ENCODE peak calls at places on chromosomes 7 and 10, in nine cellular contexts. One of them, this sample, is unnamed.

GRCh38 chr10:112580267-112580666 is 133.3 kb downstream of the VTI1A start:
- DNase-seq in dorsolateral prefrontal cortex: no peak
- DNase-seq in keratinocyte: no peak
- DNase-seq in heart right ventricle: no peak
- DNase-seq in A549: no peak
- DNase-seq in SK-N-MC: no peak
- DNase-seq in psoas muscle: no peak
- DNase-seq in skeletal muscle cell: no peak
- DNase-seq in epithelial cell of esophagus: no peak
- DNase-seq in this sample: no peak

GRCh38 chr10:2011106-2011716 is 273.9 kb upstream of the ADARB2 start:
- DNase-seq in psoas muscle: no peak
- DNase-seq in A549: no peak
- DNase-seq in heart right ventricle: no peak
- DNase-seq in dorsolateral prefrontal cortex: no peak
- DNase-seq in SK-N-MC: no peak
- DNase-seq in keratinocyte: no peak
- DNase-seq in skeletal muscle cell: no peak
- DNase-seq in epithelial cell of esophagus: no peak
- DNase-seq in this sample: no peak

GRCh38 chr7:35004531-35005096 is 32.7 kb downstream of the DPY19L1 start:
- DNase-seq in SK-N-MC: no peak
- DNase-seq in epithelial cell of esophagus: peak; percentile 5
- DNase-seq in skeletal muscle cell: peak; percentile 9
- DNase-seq in A549: peak; percentile 46
- DNase-seq in keratinocyte: no peak
- DNase-seq in psoas muscle: no peak
- DNase-seq in dorsolateral prefrontal cortex: peak; percentile 63
- DNase-seq in heart right ventricle: no peak
- DNase-seq in this sample: no peak

GRCh38 chr7:47625861-47626444 is 44.0 kb upstream of the TNS3 start:
- DNase-seq in keratinocyte: no peak
- DNase-seq in SK-N-MC: no peak
- DNase-seq in dorsolateral prefrontal cortex: no peak
- DNase-seq in A549: no peak
- DNase-seq in psoas muscle: no peak
- DNase-seq in skeletal muscle cell: no peak
- DNase-seq in heart right ventricle: no peak
- DNase-seq in epithelial cell of esophagus: no peak
- DNase-seq in this sample: no peak

GRCh38 chr10:30187010-30187409 is 127.6 kb upstream of the JCAD start:
- DNase-seq in dorsolateral prefrontal cortex: no peak
- DNase-seq in A549: no peak
- DNase-seq in SK-N-MC: no peak
- DNase-seq in epithelial cell of esophagus: no peak
- DNase-seq in psoas muscle: no peak
- DNase-seq in keratinocyte: no peak
- DNase-seq in heart right ventricle: no peak
- DNase-seq in skeletal muscle cell: no peak
- DNase-seq in this sample: no peak

GRCh38 chr7:43784030-43785001 is 25.8 kb downstream of the BLVRA start:
- DNase-seq in dorsolateral prefrontal cortex: no peak
- DNase-seq in skeletal muscle cell: no peak
- DNase-seq in psoas muscle: no peak
- DNase-seq in A549: no peak
- DNase-seq in keratinocyte: no peak
- DNase-seq in heart right ventricle: no peak
- DNase-seq in SK-N-MC: no peak
- DNase-seq in epithelial cell of esophagus: no peak
- DNase-seq in this sample: no peak

GRCh38 chr10:23512355-23513058 is 73.6 kb downstream of the OTUD1 start:
- DNase-seq in epithelial cell of esophagus: peak; percentile 68
- DNase-seq in skeletal muscle cell: peak; percentile 40
- DNase-seq in dorsolateral prefrontal cortex: no peak
- DNase-seq in SK-N-MC: no peak
- DNase-seq in keratinocyte: no peak
- DNase-seq in heart right ventricle: no peak
- DNase-seq in A549: peak; percentile 15
- DNase-seq in psoas muscle: no peak
- DNase-seq in this sample: no peak

GRCh38 chr10:48973065-48973464 is 33.4 kb upstream of the LRRC18 start:
- DNase-seq in epithelial cell of esophagus: no peak
- DNase-seq in psoas muscle: no peak
- DNase-seq in skeletal muscle cell: no peak
- DNase-seq in keratinocyte: no peak
- DNase-seq in A549: no peak
- DNase-seq in SK-N-MC: no peak
- DNase-seq in heart right ventricle: no peak
- DNase-seq in dorsolateral prefrontal cortex: no peak
- DNase-seq in this sample: no peak

GRCh38 chr10:30691601-30692015 is 62.1 kb upstream of the LYZL2 start:
- DNase-seq in dorsolateral prefrontal cortex: no peak
- DNase-seq in psoas muscle: no peak
- DNase-seq in heart right ventricle: no peak
- DNase-seq in skeletal muscle cell: peak; percentile 73
- DNase-seq in keratinocyte: no peak
- DNase-seq in epithelial cell of esophagus: no peak
- DNase-seq in SK-N-MC: no peak
- DNase-seq in A549: no peak
- DNase-seq in this sample: peak; percentile 59

GRCh38 chr7:5631185-5631584 is 150.3 kb downstream of the RNF216 start:
- DNase-seq in epithelial cell of esophagus: no peak
- DNase-seq in A549: no peak
- DNase-seq in skeletal muscle cell: no peak
- DNase-seq in dorsolateral prefrontal cortex: no peak
- DNase-seq in heart right ventricle: no peak
- DNase-seq in SK-N-MC: no peak
- DNase-seq in keratinocyte: no peak
- DNase-seq in psoas muscle: no peak
- DNase-seq in this sample: no peak

GRCh38 chr7:149827089-149827981 is 10.8 kb upstream of the ZNF862 start:
- DNase-seq in skeletal muscle cell: no peak
- DNase-seq in epithelial cell of esophagus: no peak
- DNase-seq in A549: no peak
- DNase-seq in heart right ventricle: no peak
- DNase-seq in psoas muscle: no peak
- DNase-seq in dorsolateral prefrontal cortex: peak; percentile 52
- DNase-seq in keratinocyte: no peak
- DNase-seq in SK-N-MC: no peak
- DNase-seq in this sample: no peak

GRCh38 chr10:43126759-43127424 is 11.4 kb upstream of the CSGALNACT2 start:
- DNase-seq in skeletal muscle cell: no peak
- DNase-seq in epithelial cell of esophagus: no peak
- DNase-seq in dorsolateral prefrontal cortex: no peak
- DNase-seq in SK-N-MC: no peak
- DNase-seq in psoas muscle: no peak
- DNase-seq in A549: no peak
- DNase-seq in keratinocyte: no peak
- DNase-seq in heart right ventricle: no peak
- DNase-seq in this sample: no peak

GRCh38 chr10:43128958-43129706 is 9.1 kb upstream of the CSGALNACT2 start:
- DNase-seq in heart right ventricle: no peak
- DNase-seq in dorsolateral prefrontal cortex: no peak
- DNase-seq in keratinocyte: peak; percentile 54
- DNase-seq in A549: no peak
- DNase-seq in skeletal muscle cell: peak; percentile 95
- DNase-seq in SK-N-MC: no peak
- DNase-seq in psoas muscle: no peak
- DNase-seq in epithelial cell of esophagus: peak; percentile 72
- DNase-seq in this sample: peak; percentile 95

GRCh38 chr10:43128331-43128730 is 9.9 kb upstream of the CSGALNACT2 start:
- DNase-seq in psoas muscle: no peak
- DNase-seq in skeletal muscle cell: no peak
- DNase-seq in SK-N-MC: no peak
- DNase-seq in dorsolateral prefrontal cortex: no peak
- DNase-seq in keratinocyte: no peak
- DNase-seq in A549: no peak
- DNase-seq in epithelial cell of esophagus: no peak
- DNase-seq in heart right ventricle: no peak
- DNase-seq in this sample: no peak

GRCh38 chr10:43125881-43126731 is 12.1 kb upstream of the CSGALNACT2 start:
- DNase-seq in epithelial cell of esophagus: no peak
- DNase-seq in heart right ventricle: peak; percentile 1
- DNase-seq in SK-N-MC: no peak
- DNase-seq in A549: no peak
- DNase-seq in dorsolateral prefrontal cortex: no peak
- DNase-seq in keratinocyte: no peak
- DNase-seq in skeletal muscle cell: no peak
- DNase-seq in psoas muscle: no peak
- DNase-seq in this sample: no peak

DNA sequence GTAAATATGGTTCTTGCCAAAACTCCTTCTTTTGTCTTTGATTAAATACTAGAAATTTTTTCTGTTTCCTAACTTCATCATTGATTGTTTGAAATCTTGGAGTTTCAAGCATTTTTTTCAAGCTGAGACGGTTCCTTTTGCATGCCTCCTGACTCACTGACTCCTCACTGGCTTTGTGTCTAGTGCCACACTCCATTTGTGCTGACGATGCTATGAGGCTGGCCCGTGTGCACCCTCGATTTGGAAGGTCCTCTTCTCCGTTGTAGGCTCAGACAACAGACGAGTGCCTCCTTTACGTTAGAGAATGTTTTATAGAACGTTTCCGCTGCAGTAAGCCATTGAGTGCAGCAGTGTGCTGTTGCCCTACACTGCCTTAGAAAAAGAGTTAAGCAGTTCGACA is 10.8 kb upstream of the CSGALNACT2 start:
- DNase-seq in A549: no peak
- DNase-seq in dorsolateral prefrontal cortex: no peak
- DNase-seq in epithelial cell of esophagus: peak; percentile 10
- DNase-seq in psoas muscle: no peak
- DNase-seq in heart right ventricle: no peak
- DNase-seq in skeletal muscle cell: no peak
- DNase-seq in SK-N-MC: no peak
- DNase-seq in keratinocyte: no peak
- DNase-seq in this sample: no peak
- H3K4me3 ChIP-seq in A549: no peak overlapping the region
- H3K4me3 ChIP-seq in dorsolateral prefrontal cortex: no peak overlapping the region
- H3K4me3 ChIP-seq in epithelial cell of esophagus: no peak overlapping the region
- H3K4me3 ChIP-seq in psoas muscle: no peak overlapping the region
- H3K4me3 ChIP-seq in heart right ventricle: no peak overlapping the region
- H3K4me3 ChIP-seq in skeletal muscle cell: no peak overlapping the region
- H3K4me3 ChIP-seq in SK-N-MC: no peak overlapping the region
- H3K4me3 ChIP-seq in keratinocyte: no peak overlapping the region
- H3K4me3 ChIP-seq in this sample: no peak overlapping the region

DNA sequence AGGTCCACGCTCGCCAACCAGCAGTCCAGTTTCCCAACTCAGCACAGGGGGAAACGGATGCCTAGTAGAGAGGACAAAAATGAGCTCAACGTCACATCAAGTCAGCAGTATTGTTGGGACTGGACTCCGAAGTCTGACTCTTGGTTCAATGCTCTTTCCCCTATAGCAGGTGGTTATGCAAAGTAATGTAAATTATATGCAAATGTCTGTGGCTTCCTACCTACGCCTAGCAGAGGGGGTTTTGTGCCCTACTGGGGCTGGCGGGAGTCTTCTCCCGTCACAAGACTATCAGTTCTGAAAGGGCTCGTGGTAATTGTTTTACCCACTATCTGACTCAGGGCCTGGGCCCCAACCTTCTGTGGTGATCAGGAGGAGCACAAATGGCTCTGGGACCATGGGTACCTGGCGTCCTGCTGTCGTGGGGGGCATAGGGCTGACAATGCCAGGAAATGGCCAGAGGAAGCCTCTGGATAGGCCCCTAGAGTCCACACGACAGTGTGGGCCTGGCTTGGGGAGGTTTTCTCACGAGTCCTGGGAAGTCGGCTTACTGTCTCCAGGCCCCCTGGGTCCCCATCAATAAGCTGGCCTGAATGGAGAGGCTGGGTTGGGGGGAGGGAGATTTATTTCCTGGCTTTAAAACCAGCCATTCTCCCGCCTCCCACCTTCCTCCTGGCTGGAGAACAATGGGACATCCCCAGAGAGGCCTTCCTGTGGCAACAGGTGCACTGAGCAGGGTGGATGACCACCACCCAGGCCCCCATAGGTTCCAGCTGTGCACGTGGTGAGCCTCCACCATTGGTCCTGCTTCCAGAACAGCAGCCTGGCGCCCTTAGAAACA is 41.8 kb downstream of the UNC5B start:
- DNase-seq in epithelial cell of esophagus: no peak
- DNase-seq in psoas muscle: no peak
- DNase-seq in keratinocyte: no peak
- DNase-seq in heart right ventricle: peak; percentile 73
- DNase-seq in dorsolateral prefrontal cortex: no peak
- DNase-seq in SK-N-MC: no peak
- DNase-seq in A549: no peak
- DNase-seq in skeletal muscle cell: no peak
- DNase-seq in this sample: no peak
- H3K4me3 ChIP-seq in epithelial cell of esophagus: no peak overlapping the region
- H3K4me3 ChIP-seq in psoas muscle: no peak overlapping the region
- H3K4me3 ChIP-seq in keratinocyte: no peak overlapping the region
- H3K4me3 ChIP-seq in heart right ventricle: no peak overlapping the region
- H3K4me3 ChIP-seq in dorsolateral prefrontal cortex: no peak overlapping the region
- H3K4me3 ChIP-seq in SK-N-MC: no peak overlapping the region
- H3K4me3 ChIP-seq in A549: no peak overlapping the region
- H3K4me3 ChIP-seq in skeletal muscle cell: no peak overlapping the region
- H3K4me3 ChIP-seq in this sample: no peak overlapping the region

GRCh38 chr10:80283536-80284199 is 5.8 kb downstream of the MAT1A start:
- DNase-seq in dorsolateral prefrontal cortex: no peak
- DNase-seq in psoas muscle: no peak
- DNase-seq in SK-N-MC: no peak
- DNase-seq in epithelial cell of esophagus: no peak
- DNase-seq in heart right ventricle: no peak
- DNase-seq in A549: no peak
- DNase-seq in skeletal muscle cell: no peak
- DNase-seq in keratinocyte: no peak
- DNase-seq in this sample: no peak
- H3K4me3 ChIP-seq in dorsolateral prefrontal cortex: no peak overlapping the region
- H3K4me3 ChIP-seq in psoas muscle: no peak overlapping the region
- H3K4me3 ChIP-seq in SK-N-MC: no peak overlapping the region
- H3K4me3 ChIP-seq in epithelial cell of esophagus: no peak overlapping the region
- H3K4me3 ChIP-seq in heart right ventricle: no peak overlapping the region
- H3K4me3 ChIP-seq in A549: no peak overlapping the region
- H3K4me3 ChIP-seq in skeletal muscle cell: no peak overlapping the region
- H3K4me3 ChIP-seq in keratinocyte: no peak overlapping the region
- H3K4me3 ChIP-seq in this sample: no peak overlapping the region

DNA sequence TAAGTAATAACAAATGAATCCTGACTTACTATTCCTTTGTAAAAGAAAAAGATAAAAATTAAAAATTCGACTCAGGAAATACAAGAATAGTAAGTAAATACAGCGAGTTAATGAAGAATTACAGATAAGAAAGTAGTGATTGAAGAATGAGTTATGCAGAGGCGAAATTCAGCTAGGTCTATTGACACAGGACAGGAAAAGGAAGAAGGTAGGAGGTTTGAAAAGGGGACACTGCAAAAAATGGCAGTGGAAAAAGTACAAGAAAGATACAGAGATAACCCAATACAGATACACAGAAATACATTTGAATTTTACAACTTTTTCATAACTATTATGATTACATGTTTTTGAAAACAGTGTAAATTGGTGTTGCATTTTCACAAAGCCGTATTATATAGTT is 28.0 kb downstream of the JAZF1 start:
- DNase-seq in SK-N-MC: no peak
- DNase-seq in dorsolateral prefrontal cortex: no peak
- DNase-seq in skeletal muscle cell: no peak
- DNase-seq in epithelial cell of esophagus: no peak
- DNase-seq in psoas muscle: no peak
- DNase-seq in A549: no peak
- DNase-seq in heart right ventricle: no peak
- DNase-seq in keratinocyte: no peak
- DNase-seq in this sample: no peak
- H3K4me3 ChIP-seq in SK-N-MC: no peak overlapping the region
- H3K4me3 ChIP-seq in dorsolateral prefrontal cortex: no peak overlapping the region
- H3K4me3 ChIP-seq in skeletal muscle cell: no peak overlapping the region
- H3K4me3 ChIP-seq in epithelial cell of esophagus: no peak overlapping the region
- H3K4me3 ChIP-seq in psoas muscle: no peak overlapping the region
- H3K4me3 ChIP-seq in A549: no peak overlapping the region
- H3K4me3 ChIP-seq in heart right ventricle: no peak overlapping the region
- H3K4me3 ChIP-seq in keratinocyte: no peak overlapping the region
- H3K4me3 ChIP-seq in this sample: no peak overlapping the region